ENCODE peak calls at places on chromosomes 1 and 21, in four cellular contexts. S is heart right ventricle, B is psoas muscle, N is ovary. E is an unnamed sample.

GRCh38 chr21:36917487-36918158 is 48.8 kb downstream of the HLCS start:
- DNase-seq in B (no peak), N (no peak), S (no peak), E (no peak)

GRCh38 chr1:230986976-230987375 is 8.1 kb downstream of the ARV1 start:
- DNase-seq in S (no peak), N (no peak), B (no peak), E (no peak)

GRCh38 chr21:14988760-14989159 is 76.0 kb downstream of the NRIP1 start:
- DNase-seq in B (no peak), N (no peak), S (no peak), E (no peak)

GRCh38 chr21:38965910-38966504 is 160.3 kb downstream of the ETS2 start:
- DNase-seq in B (no peak), N (no peak), S (no peak), E (no peak)

GRCh38 chr1:178109348-178110143 is 15.6 kb downstream of the RASAL2 start:
- DNase-seq in N (no peak), S (no peak), B (no peak), E (no peak)

GRCh38 chr1:92511541-92511940 is 24.8 kb upstream of the GFI1 start:
- DNase-seq in N (no peak), B (no peak), S (no peak), E (no peak)

GRCh38 chr1:6268431-6268830 is 7.5 kb upstream of the GPR153 start:
- DNase-seq in N (no peak), B (no peak), S (no peak), E (no peak)

GRCh38 chr1:237864338-237865244 is 26.1 kb downstream of the ZP4 start:
- DNase-seq in N (peak; percentile 58), B (peak; percentile 50), S (peak; percentile 73), E (no peak)

GRCh38 chr1:198619375-198620140 is 19.3 kb upstream of the PTPRC start:
- DNase-seq in N (no peak), B (no peak), S (no peak), E (no peak)

GRCh38 chr1:24308365-24309015 is 10.7 kb upstream of the GRHL3 start:
- DNase-seq in S (no peak), N (no peak), B (no peak), E (no peak)

GRCh38 chr1:239126881-239127280 is 259.5 kb upstream of the CHRM3 start:
- DNase-seq in N (no peak), B (no peak), S (no peak), E (no peak)

GRCh38 chr1:168180148-168180524 is 1.4 kb downstream of the TIPRL start:
- DNase-seq in B (no peak), S (no peak), N (no peak), E (no peak)

GRCh38 chr21:14454642-14455009 is 71.7 kb upstream of the HSPA13 start:
- DNase-seq in S (no peak), N (no peak), B (no peak), E (no peak)

GRCh38 chr1:96075704-96076455 is 645.7 kb upstream of the PTBP2 start:
- DNase-seq in N (no peak), S (no peak), B (no peak), E (no peak)

GRCh38 chr1:162206749-162207635 is 137.5 kb downstream of the NOS1AP start:
- DNase-seq in B (no peak), N (no peak), S (no peak), E (no peak)

GRCh38 chr1:204150702-204151561 is 912 bp downstream of the ETNK2 start:
- DNase-seq in N (peak; percentile 53), B (peak; percentile 43), S (no peak), E (peak; percentile 23)

GRCh38 chr1:114758251-114758832 is 558 bp upstream of the CSDE1 start:
- DNase-seq in S (no peak), B (no peak), N (no peak), E (no peak)

GRCh38 chr1:222171005-222171404 is 376.9 kb downstream of the HHIPL2 start:
- DNase-seq in N (no peak), S (no peak), B (no peak), E (no peak)

GRCh38 chr1:64898107-64898861 is 68.1 kb downstream of the JAK1 start:
- DNase-seq in N (peak; percentile 64), B (peak; percentile 86), S (peak; percentile 65), E (peak; percentile 44)

GRCh38 chr1:116232989-116233514 is 121.9 kb downstream of the MAB21L3 start:
- DNase-seq in S (no peak), N (no peak), B (no peak), E (no peak)

GRCh38 chr1:89723144-89723543 is 90.2 kb downstream of the LRRC8C start:
- DNase-seq in N (no peak), B (no peak), S (no peak), E (no peak)

GRCh38 chr1:235253219-235253640 is 74.7 kb downstream of the ARID4B start:
- DNase-seq in N (peak; percentile 46), B (peak; percentile 45), S (no peak), E (peak; percentile 34)

GRCh38 chr1:239386453-239387303 is at the start of gene CHRM3:
- DNase-seq in B (peak; percentile 11), N (peak; percentile 81), S (no peak), E (no peak)

GRCh38 chr1:167563579-167564246 is 10.2 kb upstream of the CREG1 start:
- DNase-seq in B (no peak), N (no peak), S (no peak), E (no peak)

GRCh38 chr1:207304710-207305151 is 16.7 kb upstream of the CD55 start:
- DNase-seq in N (no peak), S (no peak), B (no peak), E (no peak)

GRCh38 chr1:107935396-107936064 is 29.4 kb downstream of the VAV3 start:
- DNase-seq in S (no peak), N (no peak), B (no peak), E (no peak)

GRCh38 chr1:196538473-196538872 is 69.8 kb downstream of the KCNT2 start:
- DNase-seq in B (no peak), N (no peak), S (no peak), E (no peak)

GRCh38 chr21:45073301-45074047 is 906 bp upstream of the ADARB1 start:
- DNase-seq in B (no peak), N (peak; percentile 59), S (no peak), E (peak; percentile 15)

GRCh38 chr1:172698224-172698623 is 39.3 kb downstream of the FASLG start:
- DNase-seq in N (no peak), S (no peak), B (no peak), E (no peak)

GRCh38 chr1:56133517-56134472 is 445.6 kb downstream of the PLPP3 start:
- DNase-seq in N (no peak), B (no peak), S (no peak), E (no peak)

GRCh38 chr1:10838541-10838940 is 42.1 kb upstream of the CASZ1 start:
- DNase-seq in S (no peak), B (no peak), N (no peak), E (no peak)

GRCh38 chr1:11842154-11843041 is 5.2 kb downstream of the NPPA start:
- DNase-seq in N (peak; percentile 55), B (no peak), S (no peak), E (no peak)

GRCh38 chr1:220828950-220829586 is 42.4 kb downstream of the MTARC1 start:
- DNase-seq in B (no peak), N (no peak), S (no peak), E (no peak)

GRCh38 chr21:40732998-40733397 is 114.0 kb downstream of the DSCAM start:
- DNase-seq in B (no peak), N (no peak), S (no peak), E (no peak)

GRCh38 chr1:32208463-32208862 is 426 bp upstream of the DCDC2B start:
- DNase-seq in S (no peak), N (no peak), B (no peak), E (no peak)

GRCh38 chr1:32204943-32205361 is 519 bp upstream of the IQCC start:
- DNase-seq in B (no peak), N (no peak), S (no peak), E (no peak)

GRCh38 chr1:32201011-32201855 is 838 bp downstream of the CCDC28B start:
- DNase-seq in S (peak; percentile 70), B (peak; percentile 70), N (peak; percentile 73), E (peak; percentile 75)

GRCh38 chr1:32208891-32209309 is at the start of gene DCDC2B:
- DNase-seq in N (peak; percentile 45), B (no peak), S (peak; percentile 29), E (no peak)

GRCh38 chr1:32205401-32206370 is at the start of gene IQCC:
- DNase-seq in B (peak; percentile 87), N (peak; percentile 89), S (peak; percentile 88), E (peak; percentile 83)
- TF ChIP-seq CTCF in B (no peak), N (no peak), S (no peak), E (no peak)

GRCh38 chr1:60171793-60172192 is 98.2 kb upstream of the C1orf87 start:
- DNase-seq in S (no peak), N (no peak), B (no peak), E (no peak)

GRCh38 chr1:60169206-60169605 is 95.6 kb upstream of the C1orf87 start:
- DNase-seq in N (no peak), S (no peak), B (no peak), E (no peak)

GRCh38 chr1:60173729-60174128 is 100.2 kb upstream of the C1orf87 start:
- DNase-seq in S (no peak), B (no peak), N (no peak), E (no peak)

GRCh38 chr1:60173006-60173405 is 99.4 kb upstream of the C1orf87 start:
- DNase-seq in B (no peak), N (no peak), S (no peak), E (no peak)

GRCh38 chr1:60170709-60171108 is 97.1 kb upstream of the C1orf87 start:
- DNase-seq in B (no peak), N (no peak), S (no peak), E (no peak)
- TF ChIP-seq CTCF in B (no peak), N (no peak), S (no peak), E (no peak)

DNA sequence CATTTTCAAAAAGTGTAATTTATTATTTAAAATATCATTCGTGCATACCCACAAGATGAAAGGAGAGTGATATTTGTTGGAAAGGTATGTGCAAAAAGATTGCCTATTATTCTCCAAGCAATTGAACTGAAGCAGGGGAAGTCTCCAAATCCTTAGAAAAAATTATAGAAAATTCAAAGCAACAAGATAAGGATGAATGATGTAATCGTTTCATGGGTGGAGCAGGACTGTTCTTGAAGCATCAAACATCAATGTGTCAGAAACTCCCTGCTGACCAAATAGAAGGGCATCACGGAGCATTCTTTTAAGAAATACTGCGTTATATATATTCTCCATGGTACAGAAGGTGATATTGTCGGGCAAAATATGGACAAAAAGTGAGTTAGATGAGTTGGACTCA is 87.9 kb upstream of the SPAG17 start:
- DNase-seq in S (no peak), N (no peak), B (no peak), E (no peak)
- TF ChIP-seq CTCF in S (no peak), N (no peak), B (no peak), E (no peak)

DNA sequence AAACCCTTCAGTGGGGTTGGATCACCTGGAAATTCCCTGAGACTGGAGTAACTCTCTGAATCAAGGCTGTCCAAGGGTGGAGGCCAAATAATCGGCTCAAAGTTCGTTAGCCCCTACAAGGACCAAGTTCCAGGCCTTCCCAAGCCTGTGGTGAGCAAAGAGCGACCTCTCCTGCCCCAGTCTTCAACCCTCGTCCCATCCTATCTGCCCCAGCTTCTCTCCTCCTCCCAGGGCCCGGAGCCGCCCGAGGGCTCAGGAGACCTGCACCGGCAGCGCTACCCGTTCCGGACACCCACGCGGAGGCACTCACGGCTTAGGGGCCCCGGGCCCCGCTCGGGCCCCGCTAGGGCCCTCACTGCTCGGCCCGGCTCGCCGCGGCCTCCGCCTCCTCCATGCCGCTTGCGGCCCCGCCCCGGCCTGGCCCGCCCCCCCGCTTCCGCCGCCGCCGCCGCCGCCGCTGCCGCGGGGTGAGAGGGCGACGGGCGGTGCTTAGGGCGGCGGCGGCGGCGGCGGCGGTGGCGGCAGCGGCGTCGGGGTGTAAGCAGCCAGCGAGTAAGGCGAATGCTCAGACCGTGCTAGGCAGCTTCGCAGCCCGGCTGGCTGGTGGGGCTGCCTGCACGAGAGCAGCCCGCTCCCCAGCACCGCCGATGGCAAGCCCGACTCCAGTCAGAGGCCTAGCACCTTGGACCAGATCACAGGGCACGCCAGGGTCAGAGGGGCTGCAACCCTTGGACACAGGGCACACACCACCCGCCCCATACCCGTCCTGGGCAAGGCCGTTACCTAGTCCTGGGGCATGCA is at the start of gene POMGNT1:
- DNase-seq in S (peak; percentile 79), B (peak; percentile 78), N (peak; percentile 80), E (peak; percentile 74)
- TF ChIP-seq CTCF in S (peak; percentile 40), B (no peak), N (no peak), E (no peak)

E was measured in natural killer cell.